ENCODE peak calls at places on chromosome 5, in seven cellular contexts. X is fibroblast of mammary gland, G is AG04449, T is NB4, N is upper lobe of right lung, J is AG10803, V is fibroblast of the aortic adventitia. B is an unnamed sample.

GRCh38 chr5:141040763-141041426 is 10.3 kb upstream of the PCDHB1 start:
- DNase-seq in T (peak; percentile 87), J (peak; percentile 47), G (no peak), N (peak; percentile 95), X (peak; percentile 76), V (peak; percentile 8), B (peak; percentile 59)

GRCh38 chr5:133819977-133820471 is 148.4 kb downstream of the C5orf15 start:
- DNase-seq in V (no peak), T (no peak), G (no peak), X (no peak), J (no peak), N (no peak), B (no peak)

GRCh38 chr5:1729641-1730486 is 69.8 kb downstream of the MRPL36 start:
- DNase-seq in V (no peak), T (no peak), N (peak; percentile 51), J (no peak), G (no peak), X (no peak), B (no peak)

GRCh38 chr5:139914218-139914807 is 118.7 kb downstream of the PSD2 start:
- DNase-seq in N (no peak), X (no peak), V (no peak), T (no peak), J (no peak), G (no peak), B (no peak)

GRCh38 chr5:170570492-170570891 is 66.7 kb downstream of the KCNIP1 start:
- DNase-seq in V (no peak), N (no peak), G (no peak), T (no peak), J (no peak), X (no peak), B (no peak)

GRCh38 chr5:64839936-64840335 is 71.2 kb downstream of the CWC27 start:
- DNase-seq in X (no peak), V (peak; percentile 20), N (no peak), G (no peak), J (no peak), T (no peak), B (no peak)

GRCh38 chr5:173744527-173744926 is 128.1 kb upstream of the BOD1 start:
- DNase-seq in V (no peak), T (no peak), X (no peak), J (no peak), N (no peak), G (no peak), B (no peak)

GRCh38 chr5:124922255-124922975 is 176.0 kb upstream of the ZNF608 start:
- DNase-seq in V (no peak), N (no peak), G (no peak), J (no peak), X (no peak), T (no peak), B (peak; percentile 10)

GRCh38 chr5:116371431-116371830 is 203.2 kb downstream of the SEMA6A start:
- DNase-seq in V (no peak), T (no peak), G (no peak), X (no peak), N (no peak), J (no peak), B (no peak)

GRCh38 chr5:98781520-98781919 is 8.1 kb downstream of the RGMB start:
- DNase-seq in G (no peak), T (no peak), J (no peak), X (no peak), N (no peak), V (no peak), B (no peak)

GRCh38 chr5:98784411-98784810 is 10.9 kb downstream of the RGMB start:
- DNase-seq in T (no peak), X (no peak), G (no peak), J (peak; percentile 42), N (no peak), V (no peak), B (peak; percentile 46)

GRCh38 chr5:98785244-98785643 is 11.8 kb downstream of the RGMB start:
- DNase-seq in V (no peak), J (no peak), T (no peak), X (no peak), N (no peak), G (no peak), B (no peak)

GRCh38 chr5:98781964-98782363 is 8.5 kb downstream of the RGMB start:
- DNase-seq in G (no peak), V (no peak), J (peak; percentile 56), T (no peak), X (peak; percentile 48), N (no peak), B (no peak)

GRCh38 chr5:98783051-98783649 is 9.7 kb downstream of the RGMB start:
- DNase-seq in G (no peak), T (no peak), X (no peak), V (no peak), J (no peak), N (no peak), B (no peak)
- H3K4me3 ChIP-seq in G (no peak overlapping the region), T (no peak overlapping the region), X (no peak overlapping the region), V (no peak overlapping the region), J (peak overlapping the region; percentile 2), N (no peak overlapping the region), B (no peak overlapping the region)

DNA sequence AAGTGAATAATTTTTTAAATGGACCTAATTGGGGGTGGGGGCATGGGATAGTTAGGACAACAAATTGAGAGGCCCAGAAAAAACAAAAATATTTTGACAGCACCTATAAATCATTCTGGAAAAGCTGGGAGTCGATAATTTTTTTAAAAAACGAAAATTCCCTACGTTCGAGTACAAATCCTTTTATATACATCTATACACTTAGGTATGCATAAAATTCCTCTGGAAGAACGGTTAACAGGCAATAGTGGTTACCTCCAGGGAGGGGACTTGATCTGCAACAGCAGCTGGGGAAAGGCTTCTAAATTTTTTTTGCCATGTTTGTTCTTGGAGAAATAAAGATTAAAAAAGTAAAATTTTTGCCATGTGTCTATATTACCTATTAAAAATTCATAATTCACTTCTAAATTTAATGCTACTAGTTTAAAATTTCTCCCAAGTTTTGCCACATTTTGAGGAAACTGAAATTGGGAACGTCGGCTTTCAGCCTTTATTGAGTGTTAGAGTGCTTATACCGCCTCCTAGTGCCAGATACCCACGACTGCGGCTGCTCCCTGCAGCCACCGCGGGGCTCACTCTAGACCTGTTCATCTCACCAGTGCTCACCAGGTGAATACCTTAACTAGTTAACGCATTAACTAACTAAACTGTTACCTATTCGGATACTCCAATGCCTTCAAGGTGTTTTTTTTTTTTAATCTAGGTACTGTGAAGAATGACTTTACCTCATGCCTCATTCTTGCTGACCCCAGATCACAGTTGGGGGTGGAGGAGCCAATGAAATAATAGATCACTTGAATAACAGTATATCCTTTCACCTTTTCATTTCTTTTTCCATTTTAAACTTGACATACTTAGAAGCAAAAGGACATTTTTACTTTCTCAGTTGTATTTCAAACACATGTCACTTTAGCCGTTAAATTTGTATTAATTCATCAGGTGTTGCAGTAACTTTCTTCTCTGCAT is 1.8 kb upstream of the BHMT start:
- DNase-seq in V (no peak), J (no peak), G (no peak), N (no peak), X (no peak), T (peak; percentile 30), B (no peak)
- TF ChIP-seq CTCF in V (peak; percentile 16), J (peak; percentile 18), G (no peak), N (peak; percentile 49), X (peak; percentile 49), T (peak; percentile 69), B (peak; percentile 46)

GRCh38 chr5:172175263-172175719 is 12.7 kb downstream of the STK10 start:
- DNase-seq in V (no peak), X (no peak), G (no peak), T (peak; percentile 98), J (no peak), N (peak; percentile 83), B (no peak)
- H3K4me3 ChIP-seq in V (no peak overlapping the region), X (no peak overlapping the region), G (no peak overlapping the region), T (peak overlapping the region; percentile 65), J (no peak overlapping the region), N (peak overlapping the region; percentile 40), B (no peak overlapping the region)

GRCh38 chr5:68746220-68747076 is 347.4 kb upstream of the SLC30A5 start:
- DNase-seq in V (no peak), T (no peak), N (no peak), J (no peak), G (no peak), X (no peak), B (no peak)

GRCh38 chr5:68747077-68747420 is 346.8 kb upstream of the SLC30A5 start:
- DNase-seq in T (no peak), X (no peak), N (no peak), G (no peak), V (no peak), J (no peak), B (no peak)

GRCh38 chr5:68749076-68749475 is 344.7 kb upstream of the SLC30A5 start:
- DNase-seq in G (no peak), J (no peak), T (no peak), N (no peak), X (no peak), V (no peak), B (no peak)

GRCh38 chr5:68744196-68744595 is 349.6 kb upstream of the SLC30A5 start:
- DNase-seq in X (no peak), J (no peak), G (no peak), T (no peak), V (no peak), N (no peak), B (no peak)

GRCh38 chr5:68745459-68745858 is 348.4 kb upstream of the SLC30A5 start:
- DNase-seq in N (no peak), G (no peak), J (peak; percentile 15), T (peak; percentile 25), V (peak; percentile 47), X (peak; percentile 38), B (peak; percentile 22)
- TF ChIP-seq CTCF in N (peak; percentile 23), G (peak; percentile 24), J (peak; percentile 37), T (peak; percentile 34), V (peak; percentile 39), X (peak; percentile 48), B (peak; percentile 31)

GRCh38 chr5:175384724-175385552 is 59.0 kb downstream of the DRD1 start:
- DNase-seq in V (no peak), X (no peak), T (no peak), G (no peak), J (no peak), N (no peak), B (peak; percentile 3)

GRCh38 chr5:175382171-175382570 is 61.8 kb downstream of the DRD1 start:
- DNase-seq in G (no peak), X (no peak), N (no peak), V (no peak), T (no peak), J (no peak), B (no peak)

GRCh38 chr5:175385691-175386360 is 58.2 kb downstream of the DRD1 start:
- DNase-seq in N (no peak), T (no peak), X (no peak), J (peak; percentile 3), G (no peak), V (no peak), B (no peak)

GRCh38 chr5:175381116-175381515 is 62.9 kb downstream of the DRD1 start:
- DNase-seq in V (no peak), G (no peak), T (no peak), X (no peak), N (no peak), J (no peak), B (no peak)

DNA sequence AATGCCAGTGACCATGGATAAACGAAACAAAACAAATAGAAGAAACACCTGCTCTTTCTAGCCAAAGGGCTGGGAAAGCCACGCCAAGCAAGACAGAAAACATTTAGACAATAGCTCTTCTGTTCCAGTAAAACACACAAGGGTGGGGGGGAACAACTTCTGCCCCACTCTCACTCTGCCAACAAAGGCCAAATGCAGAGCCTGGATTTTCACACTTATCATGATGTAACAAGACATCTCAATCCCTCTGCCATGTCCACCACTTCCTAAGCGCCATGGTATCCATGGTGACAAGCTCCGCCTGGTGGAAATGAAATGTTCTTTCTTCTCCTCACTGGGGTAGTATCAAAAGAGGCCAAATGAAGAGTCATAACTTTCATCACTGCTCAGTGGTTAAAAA is 60.6 kb downstream of the DRD1 start:
- DNase-seq in J (no peak), N (no peak), T (no peak), V (no peak), X (peak; percentile 11), G (no peak), B (no peak)
- H3K4me3 ChIP-seq in J (no peak overlapping the region), N (no peak overlapping the region), T (no peak overlapping the region), V (no peak overlapping the region), X (no peak overlapping the region), G (no peak overlapping the region), B (no peak overlapping the region)